ENCODE peak calls at places on chromosomes 13 and 19, in eight cellular contexts. G, Y, C, B, W, I, P and K are unnamed samples.
A peak's percentile ranks its signal among the peaks of the same experiment; 100 is the strongest.

GRCh38 chr19:46015080-46015960 is 7.5 kb downstream of the PGLYRP1 start:
- DNase-seq in G (peak; percentile 84), Y (peak; percentile 48), C (peak; percentile 46), B (no peak), W (no peak), I (no peak), P (peak; percentile 72), K (no peak)

GRCh38 chr19:36113895-36114762 is 546 bp downstream of the POLR2I start:
- DNase-seq in G (peak; percentile 22), Y (peak; percentile 69), C (peak; percentile 42), B (peak; percentile 30), W (no peak), I (no peak), P (peak; percentile 63), K (no peak)

GRCh38 chr13:70203661-70204229 is 95.5 kb upstream of the KLHL1 start:
- DNase-seq in G (no peak), Y (no peak), C (no peak), B (no peak), W (peak; percentile 4), I (no peak), P (no peak), K (no peak)

GRCh38 chr13:20702530-20702929 is 969 bp upstream of the IL17D start:
- DNase-seq in G (no peak), Y (no peak), C (no peak), B (peak; percentile 28), W (no peak), I (no peak), P (no peak), K (no peak)

GRCh38 chr13:21047591-21048282 is 13.6 kb downstream of the LATS2 start:
- DNase-seq in G (no peak), Y (no peak), C (no peak), B (no peak), W (no peak), I (no peak), P (no peak), K (no peak)

GRCh38 chr13:97911311-97912138 is 42.0 kb upstream of the IPO5 start:
- DNase-seq in G (peak; percentile 15), Y (no peak), C (no peak), B (peak; percentile 32), W (peak; percentile 21), I (peak; percentile 25), P (peak; percentile 17), K (no peak)

GRCh38 chr13:98475521-98475920 is 101.4 kb downstream of the STK24 start:
- DNase-seq in G (no peak), Y (no peak), C (no peak), B (no peak), W (no peak), I (no peak), P (no peak), K (no peak)

GRCh38 chr13:111610077-111610476 is 289.6 kb downstream of the TEX29 start:
- DNase-seq in G (no peak), Y (no peak), C (no peak), B (no peak), W (no peak), I (no peak), P (no peak), K (no peak)

GRCh38 chr13:95676100-95676774 is 702 bp upstream of the DNAJC3 start:
- DNase-seq in G (peak; percentile 36), Y (no peak), C (no peak), B (peak; percentile 39), W (peak; percentile 22), I (no peak), P (peak; percentile 6), K (peak; percentile 92)

GRCh38 chr13:29664591-29664990 is 69.1 kb upstream of the SLC7A1 start:
- DNase-seq in G (no peak), Y (no peak), C (no peak), B (no peak), W (no peak), I (no peak), P (no peak), K (no peak)

GRCh38 chr13:112928958-112929777 is 39.8 kb upstream of the MCF2L start:
- DNase-seq in G (peak; percentile 64), Y (no peak), C (no peak), B (peak; percentile 28), W (no peak), I (peak; percentile 50), P (no peak), K (no peak)

GRCh38 chr13:107743523-107743922 is 471.8 kb downstream of the LIG4 start:
- DNase-seq in G (no peak), Y (no peak), C (no peak), B (peak; percentile 57), W (no peak), I (no peak), P (no peak), K (no peak)

GRCh38 chr13:36839281-36839680 is 20.3 kb downstream of the RFXAP start:
- DNase-seq in G (no peak), Y (no peak), C (no peak), B (no peak), W (no peak), I (no peak), P (no peak), K (no peak)

GRCh38 chr13:79628463-79628862 is 147.5 kb downstream of the NDFIP2 start:
- DNase-seq in G (no peak), Y (no peak), C (no peak), B (no peak), W (no peak), I (no peak), P (no peak), K (no peak)

GRCh38 chr13:19737844-19738557 is 44.7 kb downstream of the PSPC1 start:
- DNase-seq in G (no peak), Y (no peak), C (no peak), B (peak; percentile 58), W (no peak), I (no peak), P (no peak), K (no peak)

GRCh38 chr13:20585371-20585770 is 18.4 kb downstream of the IFT88 start:
- DNase-seq in G (no peak), Y (no peak), C (no peak), B (no peak), W (no peak), I (no peak), P (no peak), K (no peak)

GRCh38 chr13:49635599-49636433 is 7.5 kb downstream of the ARL11 start:
- DNase-seq in G (no peak), Y (peak; percentile 27), C (no peak), B (peak; percentile 43), W (no peak), I (no peak), P (no peak), K (no peak)

GRCh38 chr19:40743926-40744325 is 6.4 kb downstream of the ACTMAP start:
- DNase-seq in G (no peak), Y (no peak), C (no peak), B (no peak), W (no peak), I (no peak), P (no peak), K (no peak)

GRCh38 chr19:28794301-28794700 is 418.6 kb downstream of the UQCRFS1 start:
- DNase-seq in G (no peak), Y (no peak), C (no peak), B (no peak), W (no peak), I (no peak), P (no peak), K (no peak)

GRCh38 chr19:38977445-38978314 is 2.1 kb upstream of the FBXO17 start:
- DNase-seq in G (no peak), Y (no peak), C (no peak), B (peak; percentile 50), W (no peak), I (peak; percentile 70), P (no peak), K (no peak)

GRCh38 chr13:24212674-24213073 is 52.2 kb downstream of the SPATA13 start:
- DNase-seq in G (peak; percentile 56), Y (no peak), C (no peak), B (no peak), W (no peak), I (no peak), P (no peak), K (no peak)
- TF ChIP-seq POLR2A in G (no peak), Y (no peak), C (no peak), B (no peak), W (no peak), I (no peak), P (no peak), K (no peak)

GRCh38 chr19:49916839-49917733 is 11.9 kb upstream of the ATF5 start:
- DNase-seq in G (no peak), Y (no peak), C (no peak), B (no peak), W (no peak), I (no peak), P (no peak), K (no peak)
- TF ChIP-seq POLR2A in G (no peak), Y (no peak), C (no peak), B (no peak), W (no peak), I (no peak), P (no peak), K (no peak)

GRCh38 chr19:11324079-11324661 is 15.3 kb downstream of the RAB3D start:
- DNase-seq in G (peak; percentile 77), Y (peak; percentile 64), C (peak; percentile 81), B (peak; percentile 94), W (no peak), I (no peak), P (no peak), K (peak; percentile 98)

GRCh38 chr19:11323601-11324078 is 15.8 kb downstream of the RAB3D start:
- DNase-seq in G (no peak), Y (no peak), C (no peak), B (no peak), W (no peak), I (no peak), P (no peak), K (no peak)

GRCh38 chr19:11325544-11325943 is 13.9 kb downstream of the RAB3D start:
- DNase-seq in G (no peak), Y (no peak), C (no peak), B (no peak), W (no peak), I (no peak), P (no peak), K (no peak)

GRCh38 chr19:11322269-11323024 is 17.0 kb downstream of the RAB3D start:
- DNase-seq in G (no peak), Y (no peak), C (no peak), B (peak; percentile 37), W (no peak), I (no peak), P (no peak), K (no peak)

DNA sequence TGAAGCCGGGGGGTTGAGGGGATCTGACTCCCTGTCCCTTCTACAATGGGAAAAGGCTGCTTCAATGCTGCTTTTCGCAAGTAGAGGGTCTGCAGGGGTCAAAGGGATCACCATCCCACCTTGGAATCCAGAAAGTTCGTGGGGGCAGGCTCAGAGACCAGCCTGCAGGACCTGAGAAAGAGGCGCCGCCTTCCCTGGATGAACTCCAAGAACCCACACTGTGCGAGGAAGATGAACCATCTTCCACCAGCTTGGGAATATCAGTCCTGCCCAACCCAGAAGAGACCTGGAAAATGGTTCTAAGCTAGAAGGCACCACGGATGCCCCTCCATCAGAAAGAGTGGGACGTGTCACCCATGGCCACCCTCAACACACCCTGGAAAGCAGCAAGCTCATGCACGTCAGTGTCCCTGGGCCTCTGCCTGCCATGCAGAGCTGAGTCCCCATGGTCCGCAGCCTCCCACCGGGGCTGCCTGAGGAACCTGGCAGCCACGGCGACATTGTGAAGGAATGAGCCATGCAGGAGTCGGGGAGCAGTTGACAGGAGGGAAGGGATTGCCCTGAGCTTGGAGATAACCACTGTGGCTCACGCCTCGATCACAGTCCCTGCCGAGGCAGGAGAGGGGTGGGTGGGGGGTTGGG is 14.6 kb downstream of the RAB3D start:
- DNase-seq in G (no peak), Y (no peak), C (peak; percentile 50), B (no peak), W (no peak), I (no peak), P (no peak), K (no peak)
- TF ChIP-seq POLR2A in G (no peak), Y (no peak), C (no peak), B (no peak), W (no peak), I (no peak), P (no peak), K (no peak)

GRCh38 chr19:57320180-57321084 is at the start of gene ZNF543:
- DNase-seq in G (peak; percentile 91), Y (peak; percentile 94), C (peak; percentile 92), B (peak; percentile 95), W (peak; percentile 92), I (peak; percentile 99), P (peak; percentile 98), K (no peak)
- TF ChIP-seq POLR2A in G (peak; percentile 73), Y (peak; percentile 60), C (peak; percentile 53), B (peak; percentile 74), W (peak; percentile 53), I (peak; percentile 94), P (peak; percentile 65), K (no peak)